ENCODE peak calls at places on chromosomes 11 and 22, in nine cellular contexts. One of them, this sample, is unnamed.

GRCh38 chr11:90229791-90230190 is 6.9 kb upstream of the CHORDC1 start:
- DNase-seq in tibial nerve: no peak
- DNase-seq in transverse colon: no peak
- DNase-seq in stomach: no peak
- DNase-seq in spleen: no peak
- DNase-seq in uterus: no peak
- DNase-seq in A549: no peak
- DNase-seq in erythroblast: no peak
- DNase-seq in heart left ventricle: no peak
- DNase-seq in this sample: no peak

GRCh38 chr11:83044958-83045712 is 26.6 kb downstream of the RAB30 start:
- DNase-seq in transverse colon: no peak
- DNase-seq in spleen: no peak
- DNase-seq in A549: peak; percentile 87
- DNase-seq in tibial nerve: no peak
- DNase-seq in stomach: no peak
- DNase-seq in erythroblast: no peak
- DNase-seq in heart left ventricle: no peak
- DNase-seq in uterus: no peak
- DNase-seq in this sample: peak; percentile 29

GRCh38 chr22:36873614-36874308 is 13.0 kb downstream of the NCF4 start:
- DNase-seq in tibial nerve: no peak
- DNase-seq in heart left ventricle: peak; percentile 30
- DNase-seq in spleen: peak; percentile 85
- DNase-seq in erythroblast: peak; percentile 83
- DNase-seq in transverse colon: peak; percentile 57
- DNase-seq in stomach: peak; percentile 62
- DNase-seq in uterus: peak; percentile 26
- DNase-seq in A549: peak; percentile 67
- DNase-seq in this sample: peak; percentile 51

GRCh38 chr22:37571258-37571991 is 8.5 kb downstream of the LGALS2 start:
- DNase-seq in uterus: no peak
- DNase-seq in erythroblast: no peak
- DNase-seq in stomach: no peak
- DNase-seq in heart left ventricle: no peak
- DNase-seq in A549: peak; percentile 62
- DNase-seq in transverse colon: no peak
- DNase-seq in spleen: no peak
- DNase-seq in tibial nerve: no peak
- DNase-seq in this sample: no peak

GRCh38 chr11:15864021-15864805 is 492.1 kb downstream of the SOX6 start:
- DNase-seq in uterus: no peak
- DNase-seq in spleen: no peak
- DNase-seq in stomach: no peak
- DNase-seq in A549: no peak
- DNase-seq in transverse colon: no peak
- DNase-seq in erythroblast: no peak
- DNase-seq in heart left ventricle: no peak
- DNase-seq in tibial nerve: no peak
- DNase-seq in this sample: no peak

GRCh38 chr11:107044503-107044902 is 26.2 kb upstream of the GUCY1A2 start:
- DNase-seq in stomach: no peak
- DNase-seq in uterus: no peak
- DNase-seq in A549: no peak
- DNase-seq in transverse colon: no peak
- DNase-seq in erythroblast: no peak
- DNase-seq in heart left ventricle: no peak
- DNase-seq in spleen: no peak
- DNase-seq in tibial nerve: no peak
- DNase-seq in this sample: no peak

GRCh38 chr22:32850591-32851517 is 49.3 kb downstream of the TIMP3 start:
- DNase-seq in stomach: peak; percentile 43
- DNase-seq in transverse colon: peak; percentile 63
- DNase-seq in A549: no peak
- DNase-seq in erythroblast: no peak
- DNase-seq in heart left ventricle: peak; percentile 82
- DNase-seq in spleen: no peak
- DNase-seq in tibial nerve: peak; percentile 84
- DNase-seq in uterus: peak; percentile 88
- DNase-seq in this sample: no peak

GRCh38 chr22:35846804-35847203 is 129.1 kb downstream of the APOL5 start:
- DNase-seq in stomach: no peak
- DNase-seq in heart left ventricle: no peak
- DNase-seq in A549: no peak
- DNase-seq in tibial nerve: no peak
- DNase-seq in spleen: no peak
- DNase-seq in uterus: no peak
- DNase-seq in erythroblast: no peak
- DNase-seq in transverse colon: no peak
- DNase-seq in this sample: no peak

GRCh38 chr22:50008151-50009040 is 4.2 kb downstream of the IL17REL start:
- DNase-seq in A549: no peak
- DNase-seq in heart left ventricle: no peak
- DNase-seq in transverse colon: peak; percentile 6
- DNase-seq in spleen: no peak
- DNase-seq in stomach: no peak
- DNase-seq in tibial nerve: no peak
- DNase-seq in uterus: no peak
- DNase-seq in erythroblast: no peak
- DNase-seq in this sample: no peak

GRCh38 chr11:31383116-31383515 is 13.5 kb downstream of the DNAJC24 start:
- DNase-seq in transverse colon: no peak
- DNase-seq in uterus: no peak
- DNase-seq in tibial nerve: no peak
- DNase-seq in heart left ventricle: no peak
- DNase-seq in A549: no peak
- DNase-seq in spleen: no peak
- DNase-seq in stomach: no peak
- DNase-seq in erythroblast: no peak
- DNase-seq in this sample: no peak

GRCh38 chr11:76653674-76654309 is 16.8 kb downstream of the LRRC32 start:
- DNase-seq in transverse colon: peak; percentile 31
- DNase-seq in stomach: no peak
- DNase-seq in A549: no peak
- DNase-seq in heart left ventricle: peak; percentile 71
- DNase-seq in erythroblast: no peak
- DNase-seq in uterus: peak; percentile 71
- DNase-seq in spleen: no peak
- DNase-seq in tibial nerve: peak; percentile 11
- DNase-seq in this sample: no peak

GRCh38 chr11:112661571-112661970 is 299.6 kb upstream of the NCAM1 start:
- DNase-seq in erythroblast: no peak
- DNase-seq in uterus: no peak
- DNase-seq in transverse colon: no peak
- DNase-seq in heart left ventricle: no peak
- DNase-seq in tibial nerve: no peak
- DNase-seq in spleen: no peak
- DNase-seq in A549: no peak
- DNase-seq in stomach: no peak
- DNase-seq in this sample: no peak

GRCh38 chr11:37320921-37321320 is 722.9 kb upstream of the RAG2 start:
- DNase-seq in spleen: no peak
- DNase-seq in heart left ventricle: no peak
- DNase-seq in stomach: no peak
- DNase-seq in uterus: no peak
- DNase-seq in erythroblast: no peak
- DNase-seq in tibial nerve: no peak
- DNase-seq in transverse colon: no peak
- DNase-seq in A549: no peak
- DNase-seq in this sample: no peak

GRCh38 chr22:45096256-45096907 is 67.3 kb upstream of the NUP50 start:
- DNase-seq in heart left ventricle: peak; percentile 36
- DNase-seq in stomach: peak; percentile 58
- DNase-seq in transverse colon: peak; percentile 61
- DNase-seq in erythroblast: peak; percentile 26
- DNase-seq in tibial nerve: peak; percentile 31
- DNase-seq in spleen: no peak
- DNase-seq in uterus: peak; percentile 34
- DNase-seq in A549: peak; percentile 64
- DNase-seq in this sample: peak; percentile 72

GRCh38 chr11:128892866-128893565 is 1.9 kb downstream of the KCNJ5 start:
- DNase-seq in uterus: no peak
- DNase-seq in A549: no peak
- DNase-seq in transverse colon: no peak
- DNase-seq in tibial nerve: no peak
- DNase-seq in heart left ventricle: no peak
- DNase-seq in erythroblast: no peak
- DNase-seq in spleen: no peak
- DNase-seq in stomach: no peak
- DNase-seq in this sample: no peak

GRCh38 chr11:128893578-128894295 is 2.6 kb downstream of the KCNJ5 start:
- DNase-seq in transverse colon: no peak
- DNase-seq in heart left ventricle: no peak
- DNase-seq in A549: no peak
- DNase-seq in spleen: no peak
- DNase-seq in stomach: no peak
- DNase-seq in erythroblast: no peak
- DNase-seq in tibial nerve: no peak
- DNase-seq in uterus: no peak
- DNase-seq in this sample: no peak

GRCh38 chr11:128895505-128895904 is 4.3 kb downstream of the KCNJ5 start:
- DNase-seq in tibial nerve: no peak
- DNase-seq in heart left ventricle: no peak
- DNase-seq in erythroblast: no peak
- DNase-seq in transverse colon: no peak
- DNase-seq in A549: no peak
- DNase-seq in spleen: no peak
- DNase-seq in stomach: no peak
- DNase-seq in uterus: no peak
- DNase-seq in this sample: no peak

GRCh38 chr11:128894296-128894681 is 3.1 kb downstream of the KCNJ5 start:
- DNase-seq in uterus: no peak
- DNase-seq in spleen: no peak
- DNase-seq in tibial nerve: no peak
- DNase-seq in stomach: no peak
- DNase-seq in transverse colon: no peak
- DNase-seq in erythroblast: no peak
- DNase-seq in heart left ventricle: no peak
- DNase-seq in A549: no peak
- DNase-seq in this sample: no peak

GRCh38 chr11:128894685-128895084 is 3.5 kb downstream of the KCNJ5 start:
- DNase-seq in erythroblast: peak; percentile 65
- DNase-seq in stomach: peak; percentile 93
- DNase-seq in transverse colon: peak; percentile 42
- DNase-seq in uterus: no peak
- DNase-seq in heart left ventricle: peak; percentile 78
- DNase-seq in spleen: no peak
- DNase-seq in A549: no peak
- DNase-seq in tibial nerve: no peak
- DNase-seq in this sample: no peak
- TF ChIP-seq POLR2A in erythroblast: no peak
- TF ChIP-seq POLR2A in stomach: no peak
- TF ChIP-seq POLR2A in transverse colon: no peak
- TF ChIP-seq POLR2A in uterus: no peak
- TF ChIP-seq POLR2A in heart left ventricle: no peak
- TF ChIP-seq POLR2A in spleen: no peak
- TF ChIP-seq POLR2A in A549: no peak
- TF ChIP-seq POLR2A in tibial nerve: no peak
- TF ChIP-seq POLR2A in this sample: no peak

DNA sequence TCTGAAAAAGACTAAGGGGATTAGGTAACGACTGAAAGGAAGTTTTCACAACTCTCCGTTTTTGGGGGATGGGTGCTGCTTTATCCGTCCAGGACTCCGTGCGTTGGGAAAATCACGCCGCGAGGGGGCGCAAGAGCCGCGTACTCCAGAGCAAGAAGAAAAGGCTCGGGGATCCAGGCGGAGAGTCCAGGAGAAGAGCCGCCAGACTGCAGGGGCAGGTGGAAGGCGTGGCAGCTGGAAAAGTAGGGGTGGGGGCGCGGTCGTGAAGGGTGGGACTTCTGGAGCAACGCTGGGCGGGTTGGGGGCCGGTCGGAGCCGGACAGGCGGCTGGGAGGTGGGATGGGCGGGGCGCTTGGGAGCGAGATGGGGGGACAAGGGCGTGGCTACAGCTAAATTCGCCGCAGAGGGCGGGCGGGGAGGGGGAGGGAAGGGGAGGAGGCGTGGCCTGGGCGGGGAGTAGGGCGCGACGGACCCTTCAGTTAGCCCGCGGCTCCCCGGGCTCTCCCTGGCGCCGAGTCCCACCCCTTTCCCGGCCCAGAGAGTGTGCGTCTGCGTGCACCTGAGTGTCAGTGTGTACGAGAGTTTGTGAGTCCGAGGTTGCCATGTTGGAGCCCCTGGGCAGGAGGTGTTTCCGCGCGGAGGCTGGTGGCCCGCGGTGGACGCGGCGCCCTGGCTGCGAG is 613 bp upstream of the ARHGEF17 start:
- DNase-seq in uterus: peak; percentile 100
- DNase-seq in A549: peak; percentile 98
- DNase-seq in heart left ventricle: peak; percentile 97
- DNase-seq in spleen: peak; percentile 97
- DNase-seq in erythroblast: peak; percentile 83
- DNase-seq in tibial nerve: peak; percentile 99
- DNase-seq in stomach: peak; percentile 99
- DNase-seq in transverse colon: peak; percentile 97
- DNase-seq in this sample: peak; percentile 91
- TF ChIP-seq POLR2A in uterus: peak; percentile 52
- TF ChIP-seq POLR2A in A549: peak; percentile 59
- TF ChIP-seq POLR2A in heart left ventricle: peak; percentile 10
- TF ChIP-seq POLR2A in spleen: no peak
- TF ChIP-seq POLR2A in erythroblast: no peak
- TF ChIP-seq POLR2A in tibial nerve: peak; percentile 32
- TF ChIP-seq POLR2A in stomach: no peak
- TF ChIP-seq POLR2A in transverse colon: peak; percentile 68
- TF ChIP-seq POLR2A in this sample: no peak

GRCh38 chr11:78818201-78818600 is 243.5 kb upstream of the NARS2 start:
- DNase-seq in uterus: no peak
- DNase-seq in A549: no peak
- DNase-seq in heart left ventricle: no peak
- DNase-seq in stomach: no peak
- DNase-seq in erythroblast: no peak
- DNase-seq in tibial nerve: no peak
- DNase-seq in spleen: no peak
- DNase-seq in transverse colon: no peak
- DNase-seq in this sample: no peak
- TF ChIP-seq POLR2A in uterus: no peak
- TF ChIP-seq POLR2A in A549: no peak
- TF ChIP-seq POLR2A in heart left ventricle: no peak
- TF ChIP-seq POLR2A in stomach: no peak
- TF ChIP-seq POLR2A in erythroblast: no peak
- TF ChIP-seq POLR2A in tibial nerve: no peak
- TF ChIP-seq POLR2A in spleen: no peak
- TF ChIP-seq POLR2A in transverse colon: no peak
- TF ChIP-seq POLR2A in this sample: no peak

DNA sequence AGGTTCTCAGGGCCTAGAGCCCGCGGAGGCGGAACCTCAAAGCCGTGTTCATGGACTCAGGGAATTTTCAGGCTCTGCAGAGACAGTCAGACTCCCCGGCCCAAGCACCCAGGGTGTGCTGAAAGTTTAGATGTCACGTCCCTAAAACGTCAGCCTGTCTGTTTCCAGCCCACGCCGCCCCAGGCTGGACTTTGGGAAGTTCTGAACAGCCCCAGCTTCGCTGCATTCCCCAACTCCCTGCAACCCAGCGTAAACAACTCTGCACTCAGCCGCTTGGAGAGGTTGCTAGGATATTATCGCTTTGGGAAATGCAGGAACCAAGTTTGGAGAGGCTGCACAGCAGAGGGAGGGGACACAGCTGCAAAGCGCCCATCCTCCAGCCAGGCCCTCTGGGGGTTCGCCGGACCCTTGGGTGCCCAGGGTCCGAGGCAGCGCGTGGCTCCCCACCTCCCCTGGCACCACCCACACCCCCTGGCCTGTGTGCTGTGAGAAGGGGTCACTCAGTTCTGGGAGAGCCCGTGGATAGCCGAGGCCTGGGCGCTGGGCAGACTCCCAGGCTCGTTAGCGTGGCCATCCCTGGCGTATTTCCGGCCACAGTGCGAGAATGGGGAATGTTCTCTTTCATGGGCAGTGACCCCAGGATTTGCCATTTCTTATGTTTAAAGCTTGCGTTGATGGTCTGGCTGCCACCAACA is 120.5 kb upstream of the FGF3 start:
- DNase-seq in transverse colon: no peak
- DNase-seq in A549: no peak
- DNase-seq in erythroblast: no peak
- DNase-seq in uterus: peak; percentile 74
- DNase-seq in spleen: peak; percentile 61
- DNase-seq in tibial nerve: no peak
- DNase-seq in heart left ventricle: peak; percentile 83
- DNase-seq in stomach: peak; percentile 42
- DNase-seq in this sample: no peak
- TF ChIP-seq POLR2A in transverse colon: no peak
- TF ChIP-seq POLR2A in A549: no peak
- TF ChIP-seq POLR2A in erythroblast: no peak
- TF ChIP-seq POLR2A in uterus: peak; percentile 20
- TF ChIP-seq POLR2A in spleen: no peak
- TF ChIP-seq POLR2A in tibial nerve: no peak
- TF ChIP-seq POLR2A in heart left ventricle: peak; percentile 26
- TF ChIP-seq POLR2A in stomach: no peak
- TF ChIP-seq POLR2A in this sample: no peak